ENCODE peak calls at places on chromosomes 13 and 19, in six cellular contexts. D, C, B, U, X and E are unnamed samples.

GRCh38 chr19:12733369-12733896 is 1.1 kb downstream of the TRIR start:
- DNase-seq in C (peak), X (no peak), U (peak), D (peak), B (no peak), E (no peak)

GRCh38 chr19:47660435-47660832 is 51.5 kb downstream of the BICRA start:
- DNase-seq in U (no peak), D (peak), B (peak), C (peak), X (no peak), E (no peak)

GRCh38 chr13:49859568-49859967 is 67.1 kb upstream of the KPNA3 start:
- DNase-seq in C (peak), D (peak), X (no peak), B (peak), U (no peak), E (no peak)

GRCh38 chr13:94811753-94812152 is 99.4 kb upstream of the SOX21 start:
- DNase-seq in B (no peak), X (no peak), C (no peak), D (no peak), U (peak), E (no peak)

GRCh38 chr13:84867246-84867645 is 932.0 kb downstream of the SLITRK6 start:
- DNase-seq in U (no peak), D (peak), B (no peak), X (no peak), C (peak), E (no peak)

GRCh38 chr19:48498922-48499321 is 12.7 kb downstream of the LMTK3 start:
- DNase-seq in U (peak), D (no peak), B (no peak), C (no peak), X (no peak), E (no peak)

GRCh38 chr13:39600766-39601165 is 2.2 kb downstream of the LHFPL6 start:
- DNase-seq in D (no peak), B (no peak), X (peak), C (peak), U (no peak), E (no peak)

GRCh38 chr19:13483215-13483614 is 23.1 kb downstream of the CACNA1A start:
- DNase-seq in D (no peak), C (peak), B (peak), U (no peak), X (no peak), E (no peak)

GRCh38 chr19:23263870-23264590 is 13.8 kb upstream of the ZNF724 start:
- DNase-seq in B (no peak), C (no peak), D (no peak), X (no peak), U (no peak), E (no peak)

GRCh38 chr13:45339867-45340266 is 1.1 kb downstream of the TPT1 start:
- DNase-seq in C (no peak), U (no peak), D (no peak), B (no peak), X (no peak), E (no peak)

GRCh38 chr13:18971576-18972219 is 209.9 kb downstream of the TUBA3C start:
- DNase-seq in X (no peak), U (no peak), B (no peak), D (no peak), C (no peak), E (no peak)

GRCh38 chr19:40383668-40384248 is 6.2 kb downstream of the HIPK4 start:
- DNase-seq in X (no peak), D (no peak), B (no peak), U (no peak), C (no peak), E (no peak)

GRCh38 chr13:83780201-83780600 is 102.1 kb downstream of the SLITRK1 start:
- DNase-seq in C (peak), U (peak), D (peak), X (peak), B (peak), E (no peak)

GRCh38 chr19:1090731-1091543 is 4.2 kb downstream of the POLR2E start:
- DNase-seq in U (no peak), D (no peak), C (no peak), B (no peak), X (no peak), E (no peak)

GRCh38 chr19:51338563-51339312 is 3.2 kb downstream of the VSIG10L start:
- DNase-seq in C (peak), U (peak), B (peak), D (peak), X (peak), E (peak)

GRCh38 chr19:40322271-40322610 is 26.0 kb downstream of the C19orf47 start:
- DNase-seq in C (no peak), X (no peak), B (no peak), D (no peak), U (no peak), E (no peak)

GRCh38 chr19:46601318-46602224 is at the start of gene CALM3:
- DNase-seq in C (no peak), U (peak), X (no peak), D (no peak), B (no peak), E (no peak)

GRCh38 chr19:42306646-42307045 is 4.2 kb upstream of the PAFAH1B3 start:
- DNase-seq in U (no peak), C (no peak), X (peak), B (no peak), D (no peak), E (no peak)

GRCh38 chr19:35949131-35949530 is 13.0 kb downstream of the LRFN3 start:
- DNase-seq in X (no peak), B (no peak), C (peak), D (no peak), U (no peak), E (no peak)

GRCh38 chr19:16969127-16969526 is 57.5 kb downstream of the CPAMD8 start:
- DNase-seq in D (peak), U (no peak), X (no peak), C (peak), B (no peak), E (no peak)

GRCh38 chr19:19134687-19135158 is 3.6 kb downstream of the TMEM161A start:
- DNase-seq in D (no peak), X (peak), C (no peak), B (no peak), U (peak), E (peak)

GRCh38 chr19:17555929-17556813 is 722 bp downstream of the COLGALT1 start:
- DNase-seq in D (no peak), X (peak), B (no peak), U (peak), C (peak), E (no peak)

GRCh38 chr13:100333141-100333540 is 244.2 kb downstream of the PCCA start:
- DNase-seq in D (no peak), C (no peak), X (no peak), B (no peak), U (no peak), E (no peak)

GRCh38 chr13:79988573-79988972 is 352.4 kb downstream of the SPRY2 start:
- DNase-seq in U (no peak), X (no peak), C (no peak), B (no peak), D (no peak), E (no peak)

GRCh38 chr19:45637890-45638667 is 1.1 kb downstream of the EML2 start:
- DNase-seq in D (no peak), X (no peak), B (no peak), U (no peak), C (peak), E (no peak)

GRCh38 chr19:46407891-46408426 is 5.4 kb downstream of the CCDC8 start:
- DNase-seq in C (no peak), B (no peak), D (no peak), X (no peak), U (no peak), E (no peak)

GRCh38 chr13:44915962-44916361 is 73.3 kb downstream of the NUFIP1 start:
- DNase-seq in U (no peak), D (no peak), X (no peak), C (no peak), B (no peak), E (peak)

GRCh38 chr13:67421475-67421874 is 191.3 kb upstream of the PCDH9 start:
- DNase-seq in U (no peak), C (no peak), B (no peak), D (no peak), X (no peak), E (no peak)

GRCh38 chr13:44739120-44739519 is 163.0 kb upstream of the TSC22D1 start:
- DNase-seq in D (no peak), X (no peak), C (no peak), B (no peak), U (no peak), E (no peak)

GRCh38 chr19:4896372-4896771 is 6.3 kb downstream of the ARRDC5 start:
- DNase-seq in D (no peak), U (no peak), X (no peak), C (peak), B (no peak), E (no peak)

GRCh38 chr13:70747305-70747704 is 639.1 kb upstream of the KLHL1 start:
- DNase-seq in D (no peak), C (no peak), U (no peak), B (no peak), X (no peak), E (no peak)

GRCh38 chr13:39040206-39040605 is 1.9 kb downstream of the NHLRC3 start:
- DNase-seq in B (no peak), D (peak), X (no peak), C (no peak), U (no peak), E (no peak)

GRCh38 chr13:113820813-113821651 is 42.8 kb downstream of the GAS6 start:
- DNase-seq in B (no peak), D (no peak), X (no peak), C (peak), U (peak), E (no peak)

GRCh38 chr13:113939905-113940339 is 34.0 kb downstream of the C13orf46 start:
- DNase-seq in B (no peak), X (no peak), U (peak), C (no peak), D (peak), E (no peak)

GRCh38 chr13:67229438-67230242 is 496 bp downstream of the PCDH9 start:
- DNase-seq in X (no peak), B (no peak), C (no peak), D (no peak), U (peak), E (no peak)

GRCh38 chr19:23070353-23070781 is 46.5 kb upstream of the ZNF730 start:
- DNase-seq in U (peak), C (peak), D (no peak), X (peak), B (no peak), E (peak)

GRCh38 chr19:46841458-46842083 is 9.1 kb downstream of the AP2S1 start:
- DNase-seq in U (no peak), B (no peak), X (no peak), D (no peak), C (peak), E (no peak)

DNA sequence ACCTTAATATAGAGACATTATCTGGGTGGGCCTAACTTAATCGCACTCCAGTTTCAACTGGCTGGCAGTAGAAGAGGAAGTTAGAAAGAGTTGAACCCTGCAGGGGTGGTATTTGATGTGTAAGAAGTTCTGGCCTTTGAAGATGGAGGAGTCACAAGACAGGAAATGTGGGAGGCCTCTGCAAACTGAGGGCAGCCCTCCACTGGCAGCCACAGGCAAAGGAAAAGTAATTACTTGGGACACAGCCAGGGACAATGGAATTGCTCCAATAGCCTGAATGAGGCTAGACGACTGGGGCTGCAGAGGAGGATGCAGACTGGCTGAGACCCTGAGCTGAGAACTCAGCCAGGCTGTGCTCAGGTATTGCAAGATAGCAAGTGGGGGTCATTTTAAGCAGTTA is 703.3 kb upstream of the ARGLU1 start:
- DNase-seq in C (no peak), D (no peak), B (no peak), U (peak), X (peak), E (peak)
- TF ChIP-seq MAX in C (no peak), D (no peak), B (no peak), U (no peak), X (no peak), E (no peak)

DNA sequence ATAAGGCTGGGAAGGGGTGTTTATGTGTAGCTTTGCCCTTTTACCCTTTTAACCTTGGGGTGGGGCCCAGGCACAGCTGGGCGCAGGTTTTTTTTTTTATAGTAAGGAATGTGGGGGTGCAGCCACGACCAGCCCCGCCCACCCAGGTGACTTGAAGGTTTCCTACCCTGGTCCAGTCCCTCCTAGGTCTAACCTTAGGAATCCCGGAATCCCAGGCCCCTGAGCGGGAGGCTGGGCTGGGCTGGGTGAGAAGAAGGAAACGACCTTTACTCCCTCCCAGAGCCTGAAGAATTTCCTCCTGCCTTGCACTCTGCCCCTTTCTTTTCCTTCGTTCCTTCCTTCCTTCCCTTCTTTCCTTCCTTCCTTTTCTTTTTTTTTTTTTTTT is 12.3 kb downstream of the TJP3 start:
- DNase-seq in D (no peak), U (no peak), X (no peak), C (peak), B (no peak), E (no peak)
- TF ChIP-seq MAX in D (no peak), U (no peak), X (no peak), C (no peak), B (no peak), E (no peak)

DNA sequence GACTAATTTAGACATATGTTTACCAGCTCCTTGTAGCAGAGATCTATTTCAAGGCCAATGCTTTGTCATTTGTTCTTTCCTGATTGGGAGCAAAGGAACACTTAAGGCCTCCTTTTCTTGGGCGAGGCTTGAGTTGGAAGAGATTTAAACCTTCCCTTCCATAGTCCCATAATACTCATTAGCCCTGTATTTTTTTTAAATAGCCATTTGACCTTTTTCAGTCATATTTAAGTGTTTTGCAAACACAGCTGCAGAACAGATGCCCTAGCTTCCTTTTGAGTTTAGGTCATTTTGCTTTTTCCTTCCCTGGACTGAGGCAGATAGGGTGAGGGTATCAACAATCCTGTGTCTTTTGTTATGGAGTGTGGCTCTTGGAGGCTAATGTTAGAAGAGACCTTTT is 198.3 kb downstream of the NBEA start:
- DNase-seq in X (no peak), B (no peak), D (no peak), U (no peak), C (no peak), E (no peak)
- TF ChIP-seq MAX in X (no peak), B (no peak), D (no peak), U (no peak), C (no peak), E (no peak)

GRCh38 chr19:38211779-38212178 is 12.2 kb downstream of the DPF1 start:
- DNase-seq in U (no peak), B (no peak), X (peak), C (no peak), D (no peak), E (peak)

GRCh38 chr19:38210458-38210987 is 13.5 kb downstream of the DPF1 start:
- DNase-seq in C (no peak), U (peak), D (no peak), B (no peak), X (peak), E (no peak)

GRCh38 chr19:38209671-38210457 is 14.2 kb downstream of the DPF1 start:
- DNase-seq in X (peak), U (peak), C (no peak), B (no peak), D (no peak), E (no peak)

GRCh38 chr19:38209152-38209551 is 14.9 kb downstream of the DPF1 start:
- DNase-seq in B (no peak), C (no peak), X (no peak), U (no peak), D (no peak), E (no peak)

DNA sequence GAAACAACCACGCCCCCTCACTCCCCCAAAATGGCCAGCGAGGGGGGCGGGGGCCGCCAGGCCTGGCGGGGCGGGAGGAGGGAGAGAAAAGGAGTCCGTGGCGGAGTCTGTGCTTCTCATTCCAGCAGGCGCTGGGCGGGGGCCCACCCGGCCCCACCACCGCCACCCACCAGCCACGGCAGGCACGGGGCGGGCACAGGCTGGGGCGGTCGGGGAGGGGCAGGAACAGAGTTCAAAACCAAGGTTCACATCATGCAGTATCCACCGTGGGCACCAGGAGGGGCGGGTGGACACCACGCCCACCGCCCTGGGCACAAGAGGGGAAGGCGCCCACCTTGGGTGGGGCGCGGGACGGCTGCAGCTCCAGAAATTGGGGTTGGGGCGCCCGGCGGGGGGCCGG is 12.8 kb downstream of the DPF1 start:
- DNase-seq in X (peak), C (no peak), U (peak), B (no peak), D (no peak), E (peak)
- TF ChIP-seq MAX in X (no peak), C (no peak), U (no peak), B (no peak), D (no peak), E (no peak)

GRCh38 chr13:98462946-98463345 is 114.0 kb downstream of the STK24 start:
- DNase-seq in D (no peak), C (no peak), U (no peak), B (no peak), X (no peak), E (no peak)

GRCh38 chr13:98459721-98460370 is 117.1 kb downstream of the STK24 start:
- DNase-seq in D (no peak), C (no peak), U (no peak), X (no peak), B (no peak), E (no peak)

GRCh38 chr13:98462241-98462882 is 114.5 kb downstream of the STK24 start:
- DNase-seq in C (no peak), B (no peak), D (no peak), U (no peak), X (no peak), E (no peak)

GRCh38 chr13:98460519-98460918 is 116.4 kb downstream of the STK24 start:
- DNase-seq in U (no peak), X (no peak), B (no peak), D (no peak), C (no peak), E (no peak)

DNA sequence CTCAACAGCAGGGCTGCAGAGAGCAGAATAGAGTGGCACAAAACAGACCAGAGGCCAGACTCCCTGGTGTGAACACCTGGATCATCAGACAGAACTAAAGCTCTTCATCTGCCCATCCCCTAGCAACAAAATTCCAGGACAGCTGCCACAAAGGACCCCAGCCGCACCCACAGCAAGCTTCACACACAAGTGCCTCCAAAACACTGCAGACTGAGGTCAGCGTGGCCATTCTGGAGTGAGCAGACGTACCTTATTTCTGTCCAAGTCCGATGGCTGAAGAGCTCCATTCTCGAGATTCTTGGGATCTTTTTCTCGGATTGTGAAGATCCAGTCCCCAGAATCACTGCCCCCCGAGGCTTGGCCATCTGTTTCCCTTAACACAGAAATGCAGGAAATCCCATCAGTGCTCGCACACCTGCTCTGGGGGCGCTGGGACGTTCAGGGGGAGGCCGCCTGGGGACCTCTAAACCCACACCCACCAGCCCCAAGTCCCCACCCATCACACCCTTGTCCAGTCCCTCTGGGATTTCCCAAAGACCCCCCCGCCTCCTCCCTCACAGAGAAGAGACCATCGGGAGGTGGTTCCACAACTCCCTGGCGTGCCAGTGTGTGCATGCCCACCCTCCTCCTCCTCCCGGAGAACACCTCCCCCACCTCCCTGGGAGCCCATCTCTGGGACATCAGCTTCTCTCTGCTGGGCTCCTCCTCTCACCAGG is 115.2 kb downstream of the STK24 start:
- DNase-seq in C (no peak), D (no peak), U (no peak), B (no peak), X (no peak), E (no peak)
- TF ChIP-seq MAX in C (no peak), D (no peak), U (no peak), B (no peak), X (no peak), E (no peak)

DNA sequence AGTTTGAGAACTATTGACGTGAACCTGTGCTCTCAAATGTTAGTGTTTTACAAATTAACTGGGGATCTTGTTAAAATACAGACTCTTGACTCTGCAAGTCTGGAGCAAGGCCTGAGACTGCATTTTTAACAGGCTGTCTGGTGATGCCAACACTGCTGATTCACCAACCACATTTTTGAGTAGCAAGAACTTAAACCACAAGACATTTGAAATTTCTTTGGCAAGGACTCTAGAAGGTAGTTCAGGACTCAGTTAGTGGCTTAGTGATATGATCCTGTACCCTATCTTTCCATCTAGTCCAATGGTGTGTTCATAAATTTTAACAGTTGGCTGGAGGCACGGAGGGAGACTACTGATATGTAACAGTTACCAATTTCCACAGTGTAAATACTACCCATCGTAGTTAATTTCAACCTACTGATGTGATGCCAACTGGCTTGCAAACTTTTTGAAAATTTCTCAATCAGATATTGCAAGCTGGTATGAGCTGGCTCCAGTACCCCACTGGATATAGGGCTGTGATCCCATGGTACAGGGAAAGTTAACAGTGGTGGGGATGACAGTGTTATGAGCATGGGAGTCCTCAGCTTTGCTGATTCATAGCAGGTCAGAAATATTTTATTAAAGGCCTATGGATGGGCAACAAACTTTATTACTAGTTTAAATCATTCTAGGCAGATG is 255.1 kb downstream of the TBC1D4 start:
- DNase-seq in X (no peak), B (no peak), U (no peak), D (no peak), C (peak), E (no peak)
- TF ChIP-seq MAX in X (no peak), B (no peak), U (peak), D (no peak), C (no peak), E (no peak)